ENCODE peak calls at places on chromosomes 13 and 19, in nine cellular contexts. U is EL; W is NCI-H2171 treated with DMSO at 0.1 percent for 48 hours; H is NCI-H1092 treated with DMSO at 0.1 percent for 48 hours; T is ascending aorta; Z is CD8-positive, alpha-beta memory T cell; B is T follicular helper cell; M is HTR-8/SVneo; R is pancreas. Q is an unnamed sample.

GRCh38 chr13:45916036-45916435 is 64.5 kb upstream of the SIAH3 start:
- DNase-seq in U (no peak), W (peak; percentile 2), H (no peak), T (no peak), Z (no peak), B (no peak), M (no peak), R (no peak), Q (no peak)

GRCh38 chr19:6587998-6588507 is 2.9 kb downstream of the CD70 start:
- DNase-seq in U (no peak), W (no peak), H (no peak), T (no peak), Z (no peak), B (no peak), M (no peak), R (no peak), Q (no peak)

GRCh38 chr19:17058236-17058635 is 17.0 kb downstream of the HAUS8 start:
- DNase-seq in U (no peak), W (no peak), H (no peak), T (no peak), Z (no peak), B (no peak), M (no peak), R (no peak), Q (no peak)

GRCh38 chr13:109712187-109712601 is 74.2 kb downstream of the IRS2 start:
- DNase-seq in U (no peak), W (no peak), H (no peak), T (no peak), Z (no peak), B (no peak), M (no peak), R (no peak), Q (no peak)

GRCh38 chr19:2478756-2479555 is 3.0 kb downstream of the GADD45B start:
- DNase-seq in U (peak; percentile 78), W (no peak), H (no peak), T (peak; percentile 63), Z (peak; percentile 76), B (peak; percentile 52), M (no peak), R (peak; percentile 85), Q (no peak)

GRCh38 chr19:30684613-30685012 is 312.4 kb downstream of the ZNF536 start:
- DNase-seq in U (no peak), W (no peak), H (no peak), T (no peak), Z (no peak), B (no peak), M (no peak), R (no peak), Q (no peak)

GRCh38 chr13:52785721-52786120 is 46.1 kb upstream of the CNMD start:
- DNase-seq in U (no peak), W (no peak), H (no peak), T (no peak), Z (no peak), B (no peak), M (no peak), R (no peak), Q (no peak)

GRCh38 chr19:16915734-16916133 is 26.9 kb downstream of the F2RL3 start:
- DNase-seq in U (no peak), W (no peak), H (no peak), T (no peak), Z (no peak), B (no peak), M (no peak), R (no peak), Q (no peak)

GRCh38 chr19:4217429-4218264 is 11.7 kb upstream of the EBI3 start:
- DNase-seq in U (no peak), W (no peak), H (no peak), T (no peak), Z (no peak), B (no peak), M (no peak), R (no peak), Q (no peak)

GRCh38 chr13:33114146-33114545 is 97.9 kb downstream of the KL start:
- DNase-seq in U (no peak), W (no peak), H (no peak), T (no peak), Z (no peak), B (no peak), M (no peak), R (no peak), Q (no peak)

GRCh38 chr13:99590519-99591011 is 89.3 kb downstream of the TM9SF2 start:
- DNase-seq in U (no peak), W (no peak), H (no peak), T (no peak), Z (no peak), B (no peak), M (no peak), R (no peak), Q (no peak)

GRCh38 chr13:40377783-40378182 is 288.7 kb downstream of the FOXO1 start:
- DNase-seq in U (peak; percentile 30), W (no peak), H (no peak), T (no peak), Z (no peak), B (no peak), M (no peak), R (no peak), Q (no peak)

GRCh38 chr19:57473646-57474045 is 3.7 kb downstream of the ZNF772 start:
- DNase-seq in U (no peak), W (no peak), H (no peak), T (no peak), Z (no peak), B (no peak), M (no peak), R (no peak), Q (no peak)

GRCh38 chr19:7506385-7507328 is 9.2 kb upstream of the ZNF358 start:
- DNase-seq in U (peak; percentile 86), W (peak; percentile 89), H (no peak), T (peak; percentile 61), Z (no peak), B (no peak), M (peak; percentile 64), R (peak; percentile 94), Q (peak; percentile 84)

GRCh38 chr13:32206097-32206740 is 108.9 kb downstream of the ZAR1L start:
- DNase-seq in U (no peak), W (no peak), H (peak; percentile 14), T (no peak), Z (no peak), B (no peak), M (no peak), R (no peak), Q (no peak)

GRCh38 chr19:15897738-15898276 is at the start of gene CYP4F2:
- DNase-seq in U (no peak), W (no peak), H (no peak), T (no peak), Z (no peak), B (no peak), M (no peak), R (peak; percentile 40), Q (no peak)

GRCh38 chr13:27182844-27183497 is 11.4 kb upstream of the USP12 start:
- DNase-seq in U (peak; percentile 96), W (no peak), H (no peak), T (peak; percentile 46), Z (no peak), B (no peak), M (peak; percentile 42), R (peak; percentile 59), Q (no peak)

GRCh38 chr13:92172191-92172590 is 773.8 kb downstream of the GPC5 start:
- DNase-seq in U (no peak), W (no peak), H (no peak), T (no peak), Z (no peak), B (no peak), M (no peak), R (no peak), Q (no peak)

GRCh38 chr13:26656919-26657318 is 99.4 kb downstream of the WASF3 start:
- DNase-seq in U (no peak), W (no peak), H (no peak), T (no peak), Z (no peak), B (no peak), M (peak; percentile 2), R (no peak), Q (no peak)

GRCh38 chr13:30851697-30852096 is 54.4 kb upstream of the MEDAG start:
- DNase-seq in U (no peak), W (no peak), H (no peak), T (no peak), Z (no peak), B (no peak), M (no peak), R (no peak), Q (no peak)

GRCh38 chr19:45099465-45100201 is 6.7 kb downstream of the PPP1R37 start:
- DNase-seq in U (no peak), W (no peak), H (no peak), T (no peak), Z (no peak), B (no peak), M (no peak), R (no peak), Q (no peak)

GRCh38 chr19:1455336-1456120 is 5.6 kb downstream of the APC2 start:
- DNase-seq in U (peak; percentile 60), W (peak; percentile 13), H (no peak), T (no peak), Z (peak; percentile 53), B (peak; percentile 29), M (no peak), R (peak; percentile 74), Q (peak; percentile 90)

GRCh38 chr13:35499131-35500051 is 22.9 kb upstream of the MAB21L1 start:
- DNase-seq in U (no peak), W (peak; percentile 71), H (peak; percentile 96), T (no peak), Z (no peak), B (no peak), M (no peak), R (no peak), Q (no peak)

GRCh38 chr13:98517576-98518310 is 59.2 kb downstream of the STK24 start:
- DNase-seq in U (no peak), W (no peak), H (no peak), T (no peak), Z (no peak), B (peak; percentile 30), M (no peak), R (no peak), Q (no peak)

GRCh38 chr13:111049791-111050538 is 65.1 kb upstream of the ARHGEF7 start:
- DNase-seq in U (peak; percentile 22), W (no peak), H (no peak), T (no peak), Z (no peak), B (no peak), M (no peak), R (peak; percentile 44), Q (peak; percentile 32)

GRCh38 chr19:43430142-43430710 is 15.5 kb downstream of the TEX101 start:
- DNase-seq in U (peak; percentile 18), W (no peak), H (no peak), T (no peak), Z (no peak), B (no peak), M (no peak), R (no peak), Q (no peak)